ENCODE peak calls at places on chromosomes 16 and 17, in eight cellular contexts. V is OCI-LY7; Q is adrenal gland; M is kidney; F is pancreas; G is CD8-positive, alpha-beta T cell; Z is psoas muscle; H is GM12878. E is an unnamed sample.

GRCh38 chr16:27363797-27364196 is 38.2 kb upstream of the IL21R start:
- DNase-seq in Q (peak), M (no peak), F (peak), H (no peak), G (no peak), V (no peak), Z (no peak), E (no peak)

GRCh38 chr17:79781691-79782575 is 4.0 kb downstream of the CBX2 start:
- DNase-seq in H (no peak), Z (no peak), F (no peak), M (peak), G (no peak), V (peak), Q (no peak), E (no peak)

GRCh38 chr17:19724501-19725420 is 8.4 kb upstream of the SLC47A2 start:
- DNase-seq in M (peak), Q (peak), F (peak), G (peak), Z (peak), H (no peak), V (no peak), E (no peak)

GRCh38 chr16:71540-72341 is 690 bp downstream of the RHBDF1 start:
- DNase-seq in M (peak), Z (peak), H (no peak), V (no peak), G (no peak), Q (peak), F (peak), E (peak)

GRCh38 chr16:68396481-68396880 is 51.8 kb downstream of the SMPD3 start:
- DNase-seq in V (peak), Q (peak), F (no peak), Z (no peak), G (peak), M (peak), H (no peak), E (no peak)

GRCh38 chr17:80252871-80253270 is 7.8 kb upstream of the RNF213 start:
- DNase-seq in F (peak), V (peak), Z (peak), M (peak), H (no peak), Q (peak), G (peak), E (no peak)

GRCh38 chr17:60039509-60040442 is 38.9 kb downstream of the HEATR6 start:
- DNase-seq in F (no peak), G (no peak), V (no peak), H (no peak), Z (no peak), Q (no peak), M (no peak), E (no peak)

GRCh38 chr17:80445152-80446110 is 30.5 kb downstream of the ENDOV start:
- DNase-seq in H (no peak), G (no peak), Q (no peak), F (no peak), V (no peak), M (no peak), Z (peak), E (no peak)

GRCh38 chr16:84950906-84951305 is 60.4 kb downstream of the ZDHHC7 start:
- DNase-seq in Z (no peak), H (no peak), V (peak), F (no peak), Q (no peak), M (no peak), G (no peak), E (no peak)
- TF ChIP-seq CTCF in Z (peak), H (peak), V (peak), F (no peak), Q (no peak), M (peak), G (no peak), E (no peak)

DNA sequence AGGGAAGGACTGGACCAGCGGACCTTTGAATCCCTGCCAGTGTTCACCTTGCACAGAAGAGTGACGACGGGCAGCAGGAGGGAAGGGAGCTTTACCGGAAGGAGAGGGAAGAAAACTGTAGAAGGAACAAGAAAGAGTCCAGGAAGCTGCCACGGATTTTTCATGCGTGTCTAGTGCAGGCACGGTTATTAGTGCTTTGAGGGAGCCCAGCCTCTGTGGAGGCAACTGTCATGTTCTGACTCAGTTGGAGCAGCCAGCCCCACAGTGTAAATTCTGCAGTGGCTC is 6.4 kb upstream of the HOXB13 start:
- DNase-seq in V (no peak), H (no peak), M (no peak), F (no peak), Z (no peak), G (no peak), Q (no peak), E (no peak)
- H3K27ac ChIP-seq in V (no peak), H (no peak), M (no peak), F (no peak), Z (no peak), G (no peak), Q (no peak), E (no peak)

GRCh38 chr17:39629894-39630293 is 3.1 kb downstream of the PPP1R1B start:
- DNase-seq in M (no peak), H (no peak), F (no peak), G (no peak), V (no peak), Z (no peak), Q (no peak), E (no peak)
- H3K4me3 ChIP-seq in M (no peak), H (no peak), F (peak), G (no peak), V (no peak), Z (no peak), Q (no peak), E (no peak)

DNA sequence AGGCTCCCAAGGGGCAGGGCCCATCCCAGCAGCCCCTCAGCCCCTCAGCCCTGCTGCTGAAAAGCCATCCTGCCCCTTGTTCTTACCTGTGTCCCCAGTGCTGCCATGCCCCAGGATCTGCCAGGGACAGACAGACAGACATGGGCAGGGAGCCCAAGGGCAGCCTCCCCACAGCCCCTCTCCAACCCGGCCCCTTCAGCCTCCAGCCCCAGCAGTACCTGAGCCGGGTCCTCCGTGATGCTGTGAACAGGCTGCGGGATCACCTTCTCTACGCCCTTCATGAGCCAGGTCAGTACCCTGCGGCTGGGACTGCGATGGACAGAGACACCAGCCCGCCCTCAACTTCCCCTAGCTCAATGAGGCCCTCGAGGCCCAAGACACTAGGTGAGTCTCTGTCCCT is 8.2 kb downstream of the CNGB1 start:
- DNase-seq in Z (no peak), M (no peak), F (no peak), H (no peak), Q (no peak), V (no peak), G (no peak), E (no peak)
- TF ChIP-seq CTCF in Z (no peak), M (no peak), F (no peak), H (no peak), Q (no peak), V (no peak), G (no peak), E (no peak)

GRCh38 chr16:81752225-81752875 is 26.7 kb upstream of the PLCG2 start:
- DNase-seq in M (peak), V (peak), G (no peak), H (peak), Z (peak), Q (peak), F (no peak), E (no peak)
- H3K27ac ChIP-seq in M (no peak), V (peak), G (no peak), H (peak), Z (no peak), Q (no peak), F (peak), E (peak)

GRCh38 chr16:78648517-78648916 is 549.1 kb downstream of the WWOX start:
- DNase-seq in G (no peak), H (no peak), V (no peak), Z (no peak), Q (no peak), M (no peak), F (no peak), E (no peak)
- H3K4me3 ChIP-seq in G (no peak), H (no peak), V (no peak), Z (no peak), Q (no peak), M (peak), F (no peak), E (no peak)

DNA sequence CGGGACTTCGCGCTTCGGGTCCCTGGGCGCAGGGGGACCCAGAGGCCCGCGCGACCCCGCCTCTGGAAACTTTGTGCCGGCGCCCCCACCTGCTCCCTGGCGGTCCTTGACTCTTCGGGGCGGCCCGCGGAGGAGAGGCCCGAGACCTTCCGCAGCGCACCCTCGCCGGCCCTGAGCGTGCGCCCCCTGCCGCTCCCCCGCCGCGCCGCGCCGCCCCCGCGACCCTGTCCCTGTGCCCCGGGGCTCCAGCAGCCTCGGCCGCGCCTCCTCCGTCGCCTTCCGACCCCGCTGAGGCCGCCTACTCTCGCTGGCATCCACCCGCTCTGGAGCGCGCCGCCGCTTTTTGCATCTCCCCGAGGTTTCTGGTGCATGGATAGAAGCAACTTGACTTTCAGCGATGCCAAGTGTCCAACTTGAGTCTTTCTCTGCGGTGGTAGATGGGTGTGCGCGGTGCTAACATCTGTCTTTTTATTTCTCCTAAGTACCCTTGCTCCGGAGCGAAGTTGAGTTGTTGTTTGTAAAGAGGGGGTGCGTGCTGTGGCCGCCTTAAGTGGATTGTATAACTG is 414 bp downstream of the DUSP14 start:
- DNase-seq in G (peak), M (peak), F (peak), Z (peak), H (no peak), Q (peak), V (peak), E (peak)
- TF ChIP-seq CTCF in G (no peak), M (peak), F (no peak), Z (peak), H (peak), Q (no peak), V (peak), E (no peak)

GRCh38 chr16:72921620-72922019 is 126.3 kb downstream of the ZFHX3 start:
- DNase-seq in G (no peak), H (no peak), M (peak), Z (no peak), V (no peak), F (peak), Q (peak), E (no peak)

GRCh38 chr16:72921106-72921505 is 126.8 kb downstream of the ZFHX3 start:
- DNase-seq in Z (no peak), G (no peak), Q (no peak), V (no peak), F (no peak), M (no peak), H (no peak), E (no peak)

GRCh38 chr16:72924487-72924886 is 123.4 kb downstream of the ZFHX3 start:
- DNase-seq in H (no peak), Z (no peak), V (no peak), F (no peak), G (no peak), M (no peak), Q (no peak), E (no peak)

GRCh38 chr16:72923757-72924156 is 124.2 kb downstream of the ZFHX3 start:
- DNase-seq in V (no peak), G (no peak), F (no peak), H (no peak), M (no peak), Q (no peak), Z (no peak), E (no peak)

DNA sequence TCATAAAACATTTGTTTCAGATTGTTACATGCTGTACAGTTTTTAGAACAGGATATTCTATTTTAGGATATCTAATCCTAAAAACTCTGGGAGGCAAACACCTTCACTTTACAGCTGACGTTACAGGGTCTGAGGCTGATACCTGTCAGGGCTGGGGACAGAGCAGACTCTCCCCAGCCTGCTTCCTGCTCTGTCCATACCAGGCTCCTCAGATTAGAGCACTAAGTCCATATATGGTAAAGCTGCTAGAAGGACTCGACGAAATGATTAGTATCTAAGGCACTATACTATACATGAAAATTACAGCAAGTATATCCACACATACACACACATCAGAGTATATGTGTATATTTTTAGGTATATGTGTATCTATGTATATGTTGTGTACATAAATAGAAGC is 125.2 kb downstream of the ZFHX3 start:
- DNase-seq in H (no peak), G (no peak), F (no peak), Q (no peak), V (no peak), M (no peak), Z (no peak), E (no peak)
- H3K27ac ChIP-seq in H (no peak), G (no peak), F (peak), Q (no peak), V (no peak), M (no peak), Z (no peak), E (peak)

DNA sequence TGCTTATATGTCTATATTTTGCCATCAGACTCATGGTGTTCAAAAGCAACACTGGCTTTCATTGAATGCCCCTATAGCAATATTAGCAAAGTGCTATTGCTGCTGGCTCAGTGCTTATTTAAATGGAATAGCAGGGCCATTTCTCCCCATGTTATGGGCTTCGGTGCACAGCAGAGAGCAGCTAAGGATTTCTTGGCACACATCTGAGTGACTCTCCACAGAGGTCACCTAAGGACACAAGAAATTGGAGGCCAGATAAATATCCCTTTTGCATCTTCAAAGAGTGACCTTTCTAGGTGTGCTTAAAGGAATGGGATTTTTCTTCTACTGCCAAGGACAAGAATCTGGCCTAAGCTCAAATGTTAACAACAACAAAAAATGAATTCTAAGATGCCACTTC is 751.8 kb downstream of the CDH11 start:
- DNase-seq in Q (no peak), M (no peak), G (no peak), V (no peak), F (no peak), Z (no peak), H (no peak), E (no peak)
- H3K4me3 ChIP-seq in Q (no peak), M (no peak), G (no peak), V (no peak), F (no peak), Z (no peak), H (no peak), E (no peak)

GRCh38 chr16:15765880-15766279 is 90.9 kb downstream of the MYH11 start:
- DNase-seq in V (peak), F (no peak), M (peak), Q (peak), G (no peak), H (peak), Z (no peak), E (no peak)
- TF ChIP-seq CTCF in V (peak), F (peak), M (peak), Q (peak), G (peak), H (peak), Z (peak), E (no peak)

E was measured in coronary artery.